ENCODE peak calls at places on chromosomes 6 and 20, in seven cellular contexts. P is CD4-positive, alpha-beta T cell; K is fibroblast of lung; S is colonic mucosa; I is thoracic aorta; C is CD8-positive, alpha-beta T cell; M is endothelial cell. F is an unnamed sample.

GRCh38 chr6:32982084-32982701 is 13.8 kb downstream of the BRD2 start:
- DNase-seq in M (no peak), C (no peak), K (no peak), S (no peak), I (no peak), P (no peak), F (no peak)

GRCh38 chr6:121660277-121660676 is 224.8 kb downstream of the GJA1 start:
- DNase-seq in C (no peak), K (no peak), P (no peak), M (no peak), S (no peak), I (no peak), F (no peak)

GRCh38 chr20:59222982-59223610 is 59.5 kb downstream of the ZNF831 start:
- DNase-seq in C (no peak), S (no peak), M (peak), I (no peak), K (no peak), P (no peak), F (no peak)

GRCh38 chr20:58638467-58639181 is 12.5 kb upstream of the STX16 start:
- DNase-seq in M (no peak), C (no peak), S (no peak), K (no peak), P (no peak), I (no peak), F (no peak)

GRCh38 chr20:13718161-13718560 is 66.6 kb downstream of the ESF1 start:
- DNase-seq in K (no peak), S (no peak), P (no peak), I (no peak), M (no peak), C (no peak), F (no peak)

GRCh38 chr6:157761331-157761921 is 61.6 kb upstream of the SNX9 start:
- DNase-seq in K (peak), M (no peak), P (no peak), S (no peak), I (no peak), C (peak), F (no peak)

GRCh38 chr20:35866446-35867202 is 87.7 kb downstream of the SCAND1 start:
- DNase-seq in K (peak), C (no peak), P (no peak), I (no peak), S (no peak), M (no peak), F (no peak)

GRCh38 chr6:28531479-28532128 is 5.9 kb downstream of the GPX5 start:
- DNase-seq in M (no peak), I (no peak), C (no peak), S (no peak), K (no peak), P (no peak), F (no peak)

GRCh38 chr20:32234135-32234808 is 26.6 kb downstream of the POFUT1 start:
- DNase-seq in C (no peak), K (no peak), M (no peak), I (no peak), P (no peak), S (no peak), F (no peak)
- TF ChIP-seq CTCF in C (no peak), K (no peak), M (no peak), I (no peak), P (no peak), S (no peak), F (no peak)

GRCh38 chr20:5513975-5514516 is 197.3 kb upstream of the PROKR2 start:
- DNase-seq in K (peak), S (peak), P (no peak), M (no peak), C (no peak), I (no peak), F (no peak)
- TF ChIP-seq CTCF in K (no peak), S (no peak), P (no peak), M (no peak), C (no peak), I (no peak), F (no peak)

DNA sequence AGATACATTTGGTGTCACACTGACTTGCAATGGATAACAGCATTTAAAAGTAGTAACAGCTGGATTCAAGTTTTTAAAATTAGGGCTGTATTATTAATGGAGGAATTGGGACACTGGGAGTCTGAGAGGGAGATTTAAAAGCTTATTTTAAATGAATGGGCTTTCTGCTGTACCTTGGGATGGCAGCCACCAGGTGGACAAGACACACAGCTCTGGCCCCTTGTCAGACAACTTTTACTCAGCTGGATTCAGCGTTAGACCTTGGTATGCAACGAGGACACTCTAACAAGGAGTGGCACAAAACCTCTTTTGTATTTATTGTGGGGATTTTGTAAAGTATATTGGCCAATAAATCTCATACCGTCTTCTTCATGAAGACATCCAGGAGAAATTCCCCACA is 105.8 kb downstream of the LCA5 start:
- DNase-seq in K (no peak), I (no peak), S (no peak), M (no peak), C (no peak), P (no peak), F (no peak)
- TF ChIP-seq CTCF in K (no peak), I (no peak), S (no peak), M (peak), C (no peak), P (no peak), F (peak)

DNA sequence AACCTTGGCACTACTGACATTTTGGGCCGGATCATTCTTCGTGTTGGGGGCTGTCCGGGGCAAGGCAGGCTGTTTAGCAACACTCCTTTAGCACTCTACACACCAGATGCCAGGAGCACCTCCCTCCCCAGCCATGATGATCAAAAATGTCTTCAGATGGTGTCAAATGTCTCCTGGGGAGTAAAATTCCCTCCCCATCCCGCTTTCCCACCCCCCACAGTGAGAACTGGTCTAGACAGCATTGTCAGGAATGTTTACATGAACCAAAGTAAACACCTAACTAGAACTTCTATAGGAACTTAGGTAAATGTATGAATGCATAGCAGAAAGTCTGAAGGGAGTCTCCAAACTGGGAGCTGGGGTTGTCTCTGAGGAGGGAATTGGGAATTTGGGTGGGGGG is 70.0 kb upstream of the TOP1 start:
- DNase-seq in M (no peak), I (no peak), K (no peak), P (no peak), S (peak), C (no peak), F (no peak)
- TF ChIP-seq CTCF in M (no peak), I (no peak), K (no peak), P (no peak), S (no peak), C (no peak), F (no peak)

DNA sequence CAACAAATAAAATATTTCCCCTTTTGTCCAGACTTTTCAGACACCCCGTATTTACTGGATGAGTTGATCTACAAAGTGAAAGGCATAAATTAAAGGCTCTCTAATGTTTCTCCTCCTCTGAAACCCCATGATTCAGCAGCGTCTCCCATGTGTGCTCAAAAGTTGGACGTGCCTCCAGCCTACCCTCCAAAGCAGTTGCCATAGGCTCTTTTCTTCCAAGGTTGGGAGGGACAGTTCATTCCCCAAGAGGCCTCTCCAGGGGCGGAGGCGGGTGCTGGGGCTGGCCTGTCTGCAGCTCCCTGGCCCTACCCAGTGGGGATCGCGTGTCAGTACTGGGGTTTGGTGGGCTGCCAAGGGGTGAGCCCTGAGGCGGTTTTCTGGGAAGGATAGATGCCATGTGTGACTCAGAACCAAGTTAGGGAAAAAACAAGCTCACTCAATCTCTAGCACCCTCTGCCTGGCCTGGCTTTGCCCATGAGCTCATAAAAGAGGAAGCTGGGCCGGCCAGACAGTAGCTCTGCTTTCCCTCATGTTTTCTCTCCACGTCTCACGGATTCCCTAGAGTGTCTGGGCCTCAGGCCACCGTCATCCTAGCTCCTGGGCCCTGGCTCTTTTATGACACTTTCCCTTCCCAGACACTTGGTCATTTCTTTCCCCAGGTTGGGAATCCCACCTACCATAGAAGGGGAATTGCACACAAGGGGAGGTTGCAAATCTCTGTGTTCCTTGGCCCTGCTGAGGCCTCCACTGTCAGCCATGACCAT is 8.0 kb upstream of the IER3 start:
- DNase-seq in C (no peak), K (peak), P (no peak), I (peak), M (no peak), S (peak), F (peak)
- TF ChIP-seq CTCF in C (no peak), K (peak), P (no peak), I (no peak), M (no peak), S (no peak), F (no peak)

GRCh38 chr6:51753635-51754034 is 333.8 kb downstream of the PKHD1 start:
- DNase-seq in K (no peak), I (no peak), S (peak), P (no peak), C (no peak), M (peak), F (no peak)
- TF ChIP-seq CTCF in K (no peak), I (no peak), S (no peak), P (no peak), C (no peak), M (peak), F (peak)

GRCh38 chr6:146901940-146902816 is 302.0 kb upstream of the STXBP5 start:
- DNase-seq in S (no peak), C (no peak), P (no peak), M (no peak), K (no peak), I (no peak), F (no peak)
- TF ChIP-seq CTCF in S (no peak), C (no peak), P (peak), M (no peak), K (peak), I (no peak), F (no peak)

GRCh38 chr6:41336824-41337223 is 1.4 kb downstream of the NCR2 start:
- DNase-seq in P (no peak), M (no peak), C (no peak), S (no peak), K (no peak), I (no peak), F (no peak)

GRCh38 chr6:41335296-41335695 is at the start of gene NCR2:
- DNase-seq in C (no peak), S (no peak), I (no peak), P (no peak), K (no peak), M (no peak), F (no peak)

GRCh38 chr6:41335943-41336342 is 535 bp downstream of the NCR2 start:
- DNase-seq in M (no peak), S (no peak), I (no peak), C (no peak), P (no peak), K (no peak), F (no peak)

GRCh38 chr6:41332842-41333736 is 2.3 kb upstream of the NCR2 start:
- DNase-seq in K (no peak), M (no peak), P (no peak), C (no peak), I (no peak), S (no peak), F (no peak)

GRCh38 chr6:41334482-41335023 is 855 bp upstream of the NCR2 start:
- DNase-seq in P (no peak), C (no peak), M (no peak), I (no peak), S (no peak), K (no peak), F (no peak)
- TF ChIP-seq CTCF in P (no peak), C (no peak), M (no peak), I (no peak), S (no peak), K (peak), F (no peak)